ENCODE peak calls at places on chromosome 1, in ten cellular contexts. S, V, H, W, U, K, T, R, B and L are unnamed samples.
A peak's percentile ranks its signal among the peaks of the same experiment; 100 is the strongest.

GRCh38 chr1:200681231-200681630 is 11.5 kb upstream of the DDX59 start:
- DNase-seq in S (no peak), V (no peak), H (no peak), W (no peak), U (no peak), K (no peak), T (no peak), R (no peak), B (no peak), L (no peak)

GRCh38 chr1:18384477-18384876 is 96.3 kb upstream of the KLHDC7A start:
- DNase-seq in S (no peak), V (no peak), H (no peak), W (no peak), U (no peak), K (no peak), T (no peak), R (peak; percentile 16), B (no peak), L (no peak)

GRCh38 chr1:168083456-168084325 is 53.0 kb downstream of the GPR161 start:
- DNase-seq in S (no peak), V (no peak), H (no peak), W (no peak), U (no peak), K (no peak), T (no peak), R (no peak), B (no peak), L (no peak)

GRCh38 chr1:77313491-77313890 is 31.7 kb downstream of the AK5 start:
- DNase-seq in S (no peak), V (no peak), H (peak; percentile 15), W (peak; percentile 27), U (no peak), K (peak; percentile 16), T (no peak), R (no peak), B (no peak), L (no peak)

GRCh38 chr1:18045654-18046053 is 61.9 kb upstream of the IGSF21 start:
- DNase-seq in S (no peak), V (no peak), H (no peak), W (no peak), U (no peak), K (no peak), T (no peak), R (no peak), B (no peak), L (no peak)

GRCh38 chr1:179230251-179230650 is 774 bp upstream of the ABL2 start:
- DNase-seq in S (no peak), V (no peak), H (peak; percentile 86), W (peak; percentile 17), U (peak; percentile 33), K (no peak), T (no peak), R (no peak), B (no peak), L (no peak)

GRCh38 chr1:2972879-2973575 is 48.2 kb upstream of the ACTRT2 start:
- DNase-seq in S (no peak), V (no peak), H (no peak), W (no peak), U (no peak), K (no peak), T (peak; percentile 4), R (peak; percentile 45), B (no peak), L (no peak)

GRCh38 chr1:186461014-186461413 is at the start of gene PDC:
- DNase-seq in S (no peak), V (no peak), H (no peak), W (no peak), U (no peak), K (no peak), T (no peak), R (no peak), B (no peak), L (no peak)

GRCh38 chr1:212650228-212650627 is 41.7 kb downstream of the ATF3 start:
- DNase-seq in S (no peak), V (no peak), H (no peak), W (no peak), U (no peak), K (no peak), T (no peak), R (no peak), B (no peak), L (no peak)

GRCh38 chr1:96971849-96972602 is 250.4 kb downstream of the PTBP2 start:
- DNase-seq in S (no peak), V (no peak), H (peak; percentile 35), W (no peak), U (no peak), K (no peak), T (no peak), R (no peak), B (no peak), L (no peak)

GRCh38 chr1:115666702-115667101 is 24.9 kb downstream of the VANGL1 start:
- DNase-seq in S (no peak), V (no peak), H (no peak), W (no peak), U (no peak), K (peak; percentile 76), T (no peak), R (no peak), B (peak; percentile 64), L (no peak)

GRCh38 chr1:116763116-116763786 is 9.0 kb downstream of the CD2 start:
- DNase-seq in S (no peak), V (no peak), H (no peak), W (no peak), U (no peak), K (no peak), T (no peak), R (no peak), B (no peak), L (no peak)

GRCh38 chr1:167219646-167220536 is 795 bp upstream of the POU2F1 start:
- DNase-seq in S (no peak), V (peak; percentile 89), H (peak; percentile 25), W (peak; percentile 78), U (peak; percentile 6), K (peak; percentile 93), T (peak; percentile 76), R (peak; percentile 93), B (peak; percentile 80), L (peak; percentile 42)

GRCh38 chr1:114749835-114750234 is 7.9 kb downstream of the CSDE1 start:
- DNase-seq in S (no peak), V (no peak), H (no peak), W (no peak), U (no peak), K (no peak), T (no peak), R (no peak), B (no peak), L (no peak)

GRCh38 chr1:50978852-50979781 is 9.1 kb downstream of the CDKN2C start:
- DNase-seq in S (no peak), V (no peak), H (no peak), W (peak; percentile 75), U (no peak), K (peak; percentile 59), T (peak; percentile 30), R (no peak), B (no peak), L (no peak)

GRCh38 chr1:157369808-157370521 is 182.3 kb downstream of the FCRL5 start:
- DNase-seq in S (peak; percentile 47), V (peak; percentile 3), H (peak; percentile 43), W (peak; percentile 66), U (peak; percentile 7), K (peak; percentile 63), T (no peak), R (no peak), B (no peak), L (no peak)

GRCh38 chr1:204882479-204882878 is 11.8 kb downstream of the NFASC start:
- DNase-seq in S (no peak), V (no peak), H (no peak), W (no peak), U (no peak), K (no peak), T (no peak), R (no peak), B (no peak), L (no peak)

GRCh38 chr1:205124726-205125125 is 2.9 kb upstream of the RBBP5 start:
- DNase-seq in S (no peak), V (no peak), H (no peak), W (no peak), U (no peak), K (no peak), T (no peak), R (no peak), B (no peak), L (no peak)

GRCh38 chr1:182631954-182632353 is 27.8 kb upstream of the RGS16 start:
- DNase-seq in S (no peak), V (no peak), H (no peak), W (no peak), U (no peak), K (no peak), T (no peak), R (no peak), B (no peak), L (no peak)

DNA sequence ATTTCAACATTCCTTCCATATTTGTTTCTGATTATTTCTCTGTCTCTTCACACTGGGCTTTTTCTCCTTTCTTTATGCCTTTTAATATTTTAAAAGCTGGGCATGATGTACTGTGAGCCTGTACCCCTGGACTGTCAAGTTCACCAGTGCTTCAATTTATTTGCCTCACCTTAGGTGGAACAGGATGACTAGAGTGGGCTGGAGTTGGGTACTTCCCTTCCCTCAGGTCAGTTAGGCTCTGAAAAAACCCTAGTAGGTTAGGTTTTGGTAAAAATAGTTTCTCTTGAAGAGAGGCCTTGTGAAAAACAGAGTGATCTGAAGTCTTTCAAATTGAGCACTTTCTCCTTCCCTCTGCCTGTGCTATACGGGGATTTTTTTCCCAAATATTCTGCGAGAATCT is 163.0 kb upstream of the LYPLAL1 start:
- DNase-seq in S (no peak), V (no peak), H (no peak), W (no peak), U (no peak), K (no peak), T (no peak), R (no peak), B (no peak), L (no peak)
- H3K27ac ChIP-seq in S (no peak overlapping the region), V (no peak overlapping the region), H (no peak overlapping the region), W (no peak overlapping the region), U (no peak overlapping the region), K (no peak overlapping the region), T (no peak overlapping the region), R (no peak overlapping the region), B (no peak overlapping the region), L (no peak overlapping the region)

GRCh38 chr1:24386931-24387330 is 26.7 kb downstream of the STPG1 start:
- DNase-seq in S (no peak), V (no peak), H (no peak), W (no peak), U (no peak), K (no peak), T (no peak), R (no peak), B (no peak), L (no peak)
- H3K9me3 ChIP-seq in S (no peaks in the 10 kb centered on the region), V (no peaks in the 10 kb centered on the region), H (no peaks in the 10 kb centered on the region), W (no peaks in the 10 kb centered on the region), U (no peaks in the 10 kb centered on the region), K (no peaks in the 10 kb centered on the region), T (no peaks in the 10 kb centered on the region), R (no peaks in the 10 kb centered on the region), B (no peaks in the 10 kb centered on the region), L (no peaks in the 10 kb centered on the region)

GRCh38 chr1:160401487-160401805 is 1.1 kb downstream of the VANGL2 start:
- DNase-seq in S (no peak), V (no peak), H (no peak), W (no peak), U (no peak), K (no peak), T (no peak), R (no peak), B (no peak), L (no peak)
- H3K4me3 ChIP-seq in S (peak overlapping the region; percentile 43), V (no peak overlapping the region), H (peak overlapping the region; percentile 62), W (peak overlapping the region; percentile 75), U (peak overlapping the region; percentile 64), K (peak overlapping the region; percentile 74), T (peak overlapping the region; percentile 84), R (peak overlapping the region; percentile 57), B (peak overlapping the region; percentile 80), L (no peak overlapping the region)

GRCh38 chr1:24373044-24373443 is 40.5 kb downstream of the STPG1 start:
- DNase-seq in S (no peak), V (no peak), H (no peak), W (no peak), U (no peak), K (no peak), T (no peak), R (no peak), B (no peak), L (no peak)
- H3K27ac ChIP-seq in S (peak overlapping the region; percentile 76), V (no peak overlapping the region), H (no peak overlapping the region), W (peak overlapping the region; percentile 83), U (no peak overlapping the region), K (no peak overlapping the region), T (no peak overlapping the region), R (no peak overlapping the region), B (no peak overlapping the region), L (no peak overlapping the region)